ENCODE peak calls at places on chromosomes 12 and 14, in seven cellular contexts. One of them, this sample, is unnamed.

GRCh38 chr12:10368206-10369171 is 21.4 kb downstream of the KLRK1 start:
- DNase-seq in HCEC 1CT: no peak
- DNase-seq in NCI-H1105: no peak
- DNase-seq in A549: no peak
- DNase-seq in stimulated activated CD8-positive, alpha-beta memory T cell treated with anti-CD3 and anti-CD28 coated beads, Interleukin-4, amount 100 ng/mL, for 24 hours: no peak
- DNase-seq in activated T-helper 9 cell treated with anti-CD3 and anti-CD28 coated beads, Interleukin-2, amount 50 U/mL, for 16 hours: no peak
- DNase-seq in NCI-H446: no peak
- DNase-seq in this sample: no peak

GRCh38 chr14:44901696-44902095 is 60.1 kb downstream of the KLHL28 start:
- DNase-seq in HCEC 1CT: no peak
- DNase-seq in NCI-H1105: no peak
- DNase-seq in A549: no peak
- DNase-seq in stimulated activated CD8-positive, alpha-beta memory T cell treated with anti-CD3 and anti-CD28 coated beads, Interleukin-4, amount 100 ng/mL, for 24 hours: no peak
- DNase-seq in activated T-helper 9 cell treated with anti-CD3 and anti-CD28 coated beads, Interleukin-2, amount 50 U/mL, for 16 hours: no peak
- DNase-seq in NCI-H446: no peak
- DNase-seq in this sample: no peak

GRCh38 chr14:79328863-79329262 is 882.4 kb downstream of the DIO2 start:
- DNase-seq in HCEC 1CT: peak
- DNase-seq in NCI-H1105: no peak
- DNase-seq in A549: no peak
- DNase-seq in stimulated activated CD8-positive, alpha-beta memory T cell treated with anti-CD3 and anti-CD28 coated beads, Interleukin-4, amount 100 ng/mL, for 24 hours: no peak
- DNase-seq in activated T-helper 9 cell treated with anti-CD3 and anti-CD28 coated beads, Interleukin-2, amount 50 U/mL, for 16 hours: no peak
- DNase-seq in NCI-H446: no peak
- DNase-seq in this sample: no peak

GRCh38 chr12:2813573-2814185 is 1.2 kb downstream of the ITFG2 start:
- DNase-seq in HCEC 1CT: peak
- DNase-seq in NCI-H1105: peak
- DNase-seq in A549: peak
- DNase-seq in stimulated activated CD8-positive, alpha-beta memory T cell treated with anti-CD3 and anti-CD28 coated beads, Interleukin-4, amount 100 ng/mL, for 24 hours: peak
- DNase-seq in activated T-helper 9 cell treated with anti-CD3 and anti-CD28 coated beads, Interleukin-2, amount 50 U/mL, for 16 hours: peak
- DNase-seq in NCI-H446: peak
- DNase-seq in this sample: peak

GRCh38 chr12:66132408-66132807 is 1.9 kb upstream of the LLPH start:
- DNase-seq in HCEC 1CT: peak
- DNase-seq in NCI-H1105: no peak
- DNase-seq in A549: peak
- DNase-seq in stimulated activated CD8-positive, alpha-beta memory T cell treated with anti-CD3 and anti-CD28 coated beads, Interleukin-4, amount 100 ng/mL, for 24 hours: no peak
- DNase-seq in activated T-helper 9 cell treated with anti-CD3 and anti-CD28 coated beads, Interleukin-2, amount 50 U/mL, for 16 hours: no peak
- DNase-seq in NCI-H446: no peak
- DNase-seq in this sample: no peak

GRCh38 chr14:43503508-43503907 is 1003.6 kb downstream of the FSCB start:
- DNase-seq in HCEC 1CT: no peak
- DNase-seq in NCI-H1105: no peak
- DNase-seq in A549: peak
- DNase-seq in stimulated activated CD8-positive, alpha-beta memory T cell treated with anti-CD3 and anti-CD28 coated beads, Interleukin-4, amount 100 ng/mL, for 24 hours: no peak
- DNase-seq in activated T-helper 9 cell treated with anti-CD3 and anti-CD28 coated beads, Interleukin-2, amount 50 U/mL, for 16 hours: no peak
- DNase-seq in NCI-H446: no peak
- DNase-seq in this sample: no peak

GRCh38 chr12:41250748-41251147 is 62.6 kb downstream of the PDZRN4 start:
- DNase-seq in HCEC 1CT: no peak
- DNase-seq in NCI-H1105: no peak
- DNase-seq in A549: no peak
- DNase-seq in stimulated activated CD8-positive, alpha-beta memory T cell treated with anti-CD3 and anti-CD28 coated beads, Interleukin-4, amount 100 ng/mL, for 24 hours: no peak
- DNase-seq in activated T-helper 9 cell treated with anti-CD3 and anti-CD28 coated beads, Interleukin-2, amount 50 U/mL, for 16 hours: no peak
- DNase-seq in NCI-H446: no peak
- DNase-seq in this sample: no peak

GRCh38 chr12:62676521-62677307 is 210.1 kb downstream of the MON2 start:
- DNase-seq in HCEC 1CT: no peak
- DNase-seq in NCI-H1105: no peak
- DNase-seq in A549: no peak
- DNase-seq in stimulated activated CD8-positive, alpha-beta memory T cell treated with anti-CD3 and anti-CD28 coated beads, Interleukin-4, amount 100 ng/mL, for 24 hours: no peak
- DNase-seq in activated T-helper 9 cell treated with anti-CD3 and anti-CD28 coated beads, Interleukin-2, amount 50 U/mL, for 16 hours: no peak
- DNase-seq in NCI-H446: no peak
- DNase-seq in this sample: no peak

GRCh38 chr12:122407208-122407607 is 15.3 kb downstream of the CLIP1 start:
- DNase-seq in HCEC 1CT: no peak
- DNase-seq in NCI-H1105: no peak
- DNase-seq in A549: no peak
- DNase-seq in stimulated activated CD8-positive, alpha-beta memory T cell treated with anti-CD3 and anti-CD28 coated beads, Interleukin-4, amount 100 ng/mL, for 24 hours: no peak
- DNase-seq in activated T-helper 9 cell treated with anti-CD3 and anti-CD28 coated beads, Interleukin-2, amount 50 U/mL, for 16 hours: no peak
- DNase-seq in NCI-H446: no peak
- DNase-seq in this sample: no peak

GRCh38 chr12:1463073-1463905 is 131.1 kb downstream of the FBXL14 start:
- DNase-seq in HCEC 1CT: no peak
- DNase-seq in NCI-H1105: no peak
- DNase-seq in A549: no peak
- DNase-seq in stimulated activated CD8-positive, alpha-beta memory T cell treated with anti-CD3 and anti-CD28 coated beads, Interleukin-4, amount 100 ng/mL, for 24 hours: no peak
- DNase-seq in activated T-helper 9 cell treated with anti-CD3 and anti-CD28 coated beads, Interleukin-2, amount 50 U/mL, for 16 hours: no peak
- DNase-seq in NCI-H446: peak
- DNase-seq in this sample: no peak

GRCh38 chr12:56521590-56522371 is at the start of gene RBMS2:
- DNase-seq in HCEC 1CT: peak
- DNase-seq in NCI-H1105: peak
- DNase-seq in A549: peak
- DNase-seq in stimulated activated CD8-positive, alpha-beta memory T cell treated with anti-CD3 and anti-CD28 coated beads, Interleukin-4, amount 100 ng/mL, for 24 hours: peak
- DNase-seq in activated T-helper 9 cell treated with anti-CD3 and anti-CD28 coated beads, Interleukin-2, amount 50 U/mL, for 16 hours: peak
- DNase-seq in NCI-H446: peak
- DNase-seq in this sample: peak

GRCh38 chr14:104462651-104463630 is 116.6 kb upstream of the C14orf180 start:
- DNase-seq in HCEC 1CT: no peak
- DNase-seq in NCI-H1105: no peak
- DNase-seq in A549: no peak
- DNase-seq in stimulated activated CD8-positive, alpha-beta memory T cell treated with anti-CD3 and anti-CD28 coated beads, Interleukin-4, amount 100 ng/mL, for 24 hours: no peak
- DNase-seq in activated T-helper 9 cell treated with anti-CD3 and anti-CD28 coated beads, Interleukin-2, amount 50 U/mL, for 16 hours: no peak
- DNase-seq in NCI-H446: no peak
- DNase-seq in this sample: no peak

GRCh38 chr12:63068857-63069442 is 82.1 kb downstream of the AVPR1A start:
- DNase-seq in HCEC 1CT: peak
- DNase-seq in NCI-H1105: peak
- DNase-seq in A549: peak
- DNase-seq in stimulated activated CD8-positive, alpha-beta memory T cell treated with anti-CD3 and anti-CD28 coated beads, Interleukin-4, amount 100 ng/mL, for 24 hours: no peak
- DNase-seq in activated T-helper 9 cell treated with anti-CD3 and anti-CD28 coated beads, Interleukin-2, amount 50 U/mL, for 16 hours: no peak
- DNase-seq in NCI-H446: no peak
- DNase-seq in this sample: peak

GRCh38 chr12:124006582-124007170 is 33.7 kb downstream of the ZNF664 start:
- DNase-seq in HCEC 1CT: no peak
- DNase-seq in NCI-H1105: no peak
- DNase-seq in A549: no peak
- DNase-seq in stimulated activated CD8-positive, alpha-beta memory T cell treated with anti-CD3 and anti-CD28 coated beads, Interleukin-4, amount 100 ng/mL, for 24 hours: no peak
- DNase-seq in activated T-helper 9 cell treated with anti-CD3 and anti-CD28 coated beads, Interleukin-2, amount 50 U/mL, for 16 hours: no peak
- DNase-seq in NCI-H446: no peak
- DNase-seq in this sample: no peak

GRCh38 chr14:26601856-26602255 is 4.0 kb upstream of the NOVA1 start:
- DNase-seq in HCEC 1CT: no peak
- DNase-seq in NCI-H1105: no peak
- DNase-seq in A549: no peak
- DNase-seq in stimulated activated CD8-positive, alpha-beta memory T cell treated with anti-CD3 and anti-CD28 coated beads, Interleukin-4, amount 100 ng/mL, for 24 hours: no peak
- DNase-seq in activated T-helper 9 cell treated with anti-CD3 and anti-CD28 coated beads, Interleukin-2, amount 50 U/mL, for 16 hours: no peak
- DNase-seq in NCI-H446: no peak
- DNase-seq in this sample: no peak

GRCh38 chr12:12819752-12820311 is 6.7 kb downstream of the DDX47 start:
- DNase-seq in HCEC 1CT: peak
- DNase-seq in NCI-H1105: no peak
- DNase-seq in A549: peak
- DNase-seq in stimulated activated CD8-positive, alpha-beta memory T cell treated with anti-CD3 and anti-CD28 coated beads, Interleukin-4, amount 100 ng/mL, for 24 hours: no peak
- DNase-seq in activated T-helper 9 cell treated with anti-CD3 and anti-CD28 coated beads, Interleukin-2, amount 50 U/mL, for 16 hours: no peak
- DNase-seq in NCI-H446: no peak
- DNase-seq in this sample: peak

GRCh38 chr12:64097346-64098105 is 124.6 kb downstream of the KICS2 start:
- DNase-seq in HCEC 1CT: peak
- DNase-seq in NCI-H1105: no peak
- DNase-seq in A549: no peak
- DNase-seq in stimulated activated CD8-positive, alpha-beta memory T cell treated with anti-CD3 and anti-CD28 coated beads, Interleukin-4, amount 100 ng/mL, for 24 hours: no peak
- DNase-seq in activated T-helper 9 cell treated with anti-CD3 and anti-CD28 coated beads, Interleukin-2, amount 50 U/mL, for 16 hours: no peak
- DNase-seq in NCI-H446: no peak
- DNase-seq in this sample: no peak

GRCh38 chr12:113089839-113090238 is 33.3 kb downstream of the DTX1 start:
- DNase-seq in HCEC 1CT: no peak
- DNase-seq in NCI-H1105: no peak
- DNase-seq in A549: no peak
- DNase-seq in stimulated activated CD8-positive, alpha-beta memory T cell treated with anti-CD3 and anti-CD28 coated beads, Interleukin-4, amount 100 ng/mL, for 24 hours: no peak
- DNase-seq in activated T-helper 9 cell treated with anti-CD3 and anti-CD28 coated beads, Interleukin-2, amount 50 U/mL, for 16 hours: no peak
- DNase-seq in NCI-H446: no peak
- DNase-seq in this sample: no peak

GRCh38 chr14:75981426-75981825 is 369 bp downstream of the TGFB3 start:
- DNase-seq in HCEC 1CT: no peak
- DNase-seq in NCI-H1105: peak
- DNase-seq in A549: no peak
- DNase-seq in stimulated activated CD8-positive, alpha-beta memory T cell treated with anti-CD3 and anti-CD28 coated beads, Interleukin-4, amount 100 ng/mL, for 24 hours: no peak
- DNase-seq in activated T-helper 9 cell treated with anti-CD3 and anti-CD28 coated beads, Interleukin-2, amount 50 U/mL, for 16 hours: no peak
- DNase-seq in NCI-H446: no peak
- DNase-seq in this sample: no peak

GRCh38 chr14:85867450-85867849 is 337.5 kb downstream of the FLRT2 start:
- DNase-seq in HCEC 1CT: peak
- DNase-seq in NCI-H1105: no peak
- DNase-seq in A549: peak
- DNase-seq in stimulated activated CD8-positive, alpha-beta memory T cell treated with anti-CD3 and anti-CD28 coated beads, Interleukin-4, amount 100 ng/mL, for 24 hours: no peak
- DNase-seq in activated T-helper 9 cell treated with anti-CD3 and anti-CD28 coated beads, Interleukin-2, amount 50 U/mL, for 16 hours: no peak
- DNase-seq in NCI-H446: no peak
- DNase-seq in this sample: no peak

GRCh38 chr14:67269338-67270060 is 28.3 kb downstream of the PALS1 start:
- DNase-seq in HCEC 1CT: peak
- DNase-seq in NCI-H1105: no peak
- DNase-seq in A549: no peak
- DNase-seq in stimulated activated CD8-positive, alpha-beta memory T cell treated with anti-CD3 and anti-CD28 coated beads, Interleukin-4, amount 100 ng/mL, for 24 hours: no peak
- DNase-seq in activated T-helper 9 cell treated with anti-CD3 and anti-CD28 coated beads, Interleukin-2, amount 50 U/mL, for 16 hours: no peak
- DNase-seq in NCI-H446: no peak
- DNase-seq in this sample: no peak

GRCh38 chr12:2613674-2614073 is 181.1 kb upstream of the FKBP4 start:
- DNase-seq in HCEC 1CT: peak
- DNase-seq in NCI-H1105: no peak
- DNase-seq in A549: peak
- DNase-seq in stimulated activated CD8-positive, alpha-beta memory T cell treated with anti-CD3 and anti-CD28 coated beads, Interleukin-4, amount 100 ng/mL, for 24 hours: no peak
- DNase-seq in activated T-helper 9 cell treated with anti-CD3 and anti-CD28 coated beads, Interleukin-2, amount 50 U/mL, for 16 hours: no peak
- DNase-seq in NCI-H446: no peak
- DNase-seq in this sample: peak

GRCh38 chr12:12301122-12301521 is 34.3 kb upstream of the LRP6 start:
- DNase-seq in HCEC 1CT: no peak
- DNase-seq in NCI-H1105: no peak
- DNase-seq in A549: no peak
- DNase-seq in stimulated activated CD8-positive, alpha-beta memory T cell treated with anti-CD3 and anti-CD28 coated beads, Interleukin-4, amount 100 ng/mL, for 24 hours: no peak
- DNase-seq in activated T-helper 9 cell treated with anti-CD3 and anti-CD28 coated beads, Interleukin-2, amount 50 U/mL, for 16 hours: no peak
- DNase-seq in NCI-H446: no peak
- DNase-seq in this sample: no peak

GRCh38 chr12:78887008-78887407 is 22.4 kb downstream of the SYT1 start:
- DNase-seq in HCEC 1CT: peak
- DNase-seq in NCI-H1105: no peak
- DNase-seq in A549: peak
- DNase-seq in stimulated activated CD8-positive, alpha-beta memory T cell treated with anti-CD3 and anti-CD28 coated beads, Interleukin-4, amount 100 ng/mL, for 24 hours: no peak
- DNase-seq in activated T-helper 9 cell treated with anti-CD3 and anti-CD28 coated beads, Interleukin-2, amount 50 U/mL, for 16 hours: no peak
- DNase-seq in NCI-H446: no peak
- DNase-seq in this sample: peak

GRCh38 chr12:42458575-42458974 is 131.0 kb downstream of the PRICKLE1 start:
- DNase-seq in HCEC 1CT: no peak
- DNase-seq in NCI-H1105: no peak
- DNase-seq in A549: no peak
- DNase-seq in stimulated activated CD8-positive, alpha-beta memory T cell treated with anti-CD3 and anti-CD28 coated beads, Interleukin-4, amount 100 ng/mL, for 24 hours: no peak
- DNase-seq in activated T-helper 9 cell treated with anti-CD3 and anti-CD28 coated beads, Interleukin-2, amount 50 U/mL, for 16 hours: no peak
- DNase-seq in NCI-H446: no peak
- DNase-seq in this sample: no peak

GRCh38 chr12:110750784-110751461 is 8.2 kb upstream of the PPP1CC start:
- DNase-seq in HCEC 1CT: peak
- DNase-seq in NCI-H1105: no peak
- DNase-seq in A549: no peak
- DNase-seq in stimulated activated CD8-positive, alpha-beta memory T cell treated with anti-CD3 and anti-CD28 coated beads, Interleukin-4, amount 100 ng/mL, for 24 hours: no peak
- DNase-seq in activated T-helper 9 cell treated with anti-CD3 and anti-CD28 coated beads, Interleukin-2, amount 50 U/mL, for 16 hours: no peak
- DNase-seq in NCI-H446: no peak
- DNase-seq in this sample: no peak

GRCh38 chr14:50944647-50945413 is 547 bp upstream of the PYGL start:
- DNase-seq in HCEC 1CT: peak
- DNase-seq in NCI-H1105: peak
- DNase-seq in A549: peak
- DNase-seq in stimulated activated CD8-positive, alpha-beta memory T cell treated with anti-CD3 and anti-CD28 coated beads, Interleukin-4, amount 100 ng/mL, for 24 hours: no peak
- DNase-seq in activated T-helper 9 cell treated with anti-CD3 and anti-CD28 coated beads, Interleukin-2, amount 50 U/mL, for 16 hours: no peak
- DNase-seq in NCI-H446: peak
- DNase-seq in this sample: no peak

GRCh38 chr12:115791331-115791730 is 486.2 kb downstream of the MED13L start:
- DNase-seq in HCEC 1CT: no peak
- DNase-seq in NCI-H1105: no peak
- DNase-seq in A549: no peak
- DNase-seq in stimulated activated CD8-positive, alpha-beta memory T cell treated with anti-CD3 and anti-CD28 coated beads, Interleukin-4, amount 100 ng/mL, for 24 hours: no peak
- DNase-seq in activated T-helper 9 cell treated with anti-CD3 and anti-CD28 coated beads, Interleukin-2, amount 50 U/mL, for 16 hours: no peak
- DNase-seq in NCI-H446: no peak
- DNase-seq in this sample: no peak

GRCh38 chr14:74954232-74954946 is 1.0 kb downstream of the PGF start:
- DNase-seq in HCEC 1CT: no peak
- DNase-seq in NCI-H1105: peak
- DNase-seq in A549: no peak
- DNase-seq in stimulated activated CD8-positive, alpha-beta memory T cell treated with anti-CD3 and anti-CD28 coated beads, Interleukin-4, amount 100 ng/mL, for 24 hours: no peak
- DNase-seq in activated T-helper 9 cell treated with anti-CD3 and anti-CD28 coated beads, Interleukin-2, amount 50 U/mL, for 16 hours: no peak
- DNase-seq in NCI-H446: peak
- DNase-seq in this sample: no peak

GRCh38 chr12:102474438-102475064 is 5.8 kb downstream of the IGF1 start:
- DNase-seq in HCEC 1CT: no peak
- DNase-seq in NCI-H1105: no peak
- DNase-seq in A549: peak
- DNase-seq in stimulated activated CD8-positive, alpha-beta memory T cell treated with anti-CD3 and anti-CD28 coated beads, Interleukin-4, amount 100 ng/mL, for 24 hours: no peak
- DNase-seq in activated T-helper 9 cell treated with anti-CD3 and anti-CD28 coated beads, Interleukin-2, amount 50 U/mL, for 16 hours: no peak
- DNase-seq in NCI-H446: no peak
- DNase-seq in this sample: no peak

GRCh38 chr12:131862994-131863710 is 31.3 kb upstream of the ULK1 start:
- DNase-seq in HCEC 1CT: no peak
- DNase-seq in NCI-H1105: no peak
- DNase-seq in A549: peak
- DNase-seq in stimulated activated CD8-positive, alpha-beta memory T cell treated with anti-CD3 and anti-CD28 coated beads, Interleukin-4, amount 100 ng/mL, for 24 hours: no peak
- DNase-seq in activated T-helper 9 cell treated with anti-CD3 and anti-CD28 coated beads, Interleukin-2, amount 50 U/mL, for 16 hours: no peak
- DNase-seq in NCI-H446: no peak
- DNase-seq in this sample: no peak

GRCh38 chr12:107328442-107329133 is 235.2 kb upstream of the CRY1 start:
- DNase-seq in HCEC 1CT: no peak
- DNase-seq in NCI-H1105: no peak
- DNase-seq in A549: peak
- DNase-seq in stimulated activated CD8-positive, alpha-beta memory T cell treated with anti-CD3 and anti-CD28 coated beads, Interleukin-4, amount 100 ng/mL, for 24 hours: no peak
- DNase-seq in activated T-helper 9 cell treated with anti-CD3 and anti-CD28 coated beads, Interleukin-2, amount 50 U/mL, for 16 hours: no peak
- DNase-seq in NCI-H446: no peak
- DNase-seq in this sample: no peak

GRCh38 chr12:25269701-25270100 is 19.0 kb upstream of the KRAS start:
- DNase-seq in HCEC 1CT: no peak
- DNase-seq in NCI-H1105: no peak
- DNase-seq in A549: no peak
- DNase-seq in stimulated activated CD8-positive, alpha-beta memory T cell treated with anti-CD3 and anti-CD28 coated beads, Interleukin-4, amount 100 ng/mL, for 24 hours: no peak
- DNase-seq in activated T-helper 9 cell treated with anti-CD3 and anti-CD28 coated beads, Interleukin-2, amount 50 U/mL, for 16 hours: no peak
- DNase-seq in NCI-H446: no peak
- DNase-seq in this sample: no peak

GRCh38 chr14:70394674-70395073 is 22.2 kb downstream of the SYNJ2BP start:
- DNase-seq in HCEC 1CT: no peak
- DNase-seq in NCI-H1105: no peak
- DNase-seq in A549: no peak
- DNase-seq in stimulated activated CD8-positive, alpha-beta memory T cell treated with anti-CD3 and anti-CD28 coated beads, Interleukin-4, amount 100 ng/mL, for 24 hours: no peak
- DNase-seq in activated T-helper 9 cell treated with anti-CD3 and anti-CD28 coated beads, Interleukin-2, amount 50 U/mL, for 16 hours: no peak
- DNase-seq in NCI-H446: no peak
- DNase-seq in this sample: no peak

This sample was measured in pulmonary artery endothelial cell.